ENCODE peak calls at places on chromosomes 7 and 10, in five cellular contexts. Z, E, H, B and X are unnamed samples.

GRCh38 chr10:35690534-35690933 is 48.4 kb upstream of the FZD8 start:
- DNase-seq in Z (no peak), E (no peak), H (no peak), B (no peak), X (no peak)

GRCh38 chr7:44767912-44768662 is 19.4 kb downstream of the ZMIZ2 start:
- DNase-seq in Z (no peak), E (no peak), H (no peak), B (peak), X (peak)

GRCh38 chr7:81407094-81407493 is 362.8 kb downstream of the HGF start:
- DNase-seq in Z (no peak), E (peak), H (peak), B (no peak), X (no peak)

GRCh38 chr10:58322072-58322834 is 12.6 kb upstream of the UBE2D1 start:
- DNase-seq in Z (no peak), E (no peak), H (peak), B (no peak), X (no peak)

GRCh38 chr7:126578338-126578737 is 674.4 kb downstream of the GRM8 start:
- DNase-seq in Z (no peak), E (no peak), H (no peak), B (no peak), X (no peak)

GRCh38 chr7:48139461-48139860 is 31.8 kb upstream of the ABCA13 start:
- DNase-seq in Z (no peak), E (no peak), H (peak), B (no peak), X (no peak)

GRCh38 chr7:140242057-140243031 is 65.6 kb upstream of the KDM7A start:
- DNase-seq in Z (no peak), E (no peak), H (no peak), B (no peak), X (no peak)

GRCh38 chr10:119233123-119233820 is 25.9 kb downstream of the GRK5 start:
- DNase-seq in Z (no peak), E (no peak), H (no peak), B (no peak), X (no peak)

GRCh38 chr10:16943301-16944080 is 126.3 kb upstream of the RSU1 start:
- DNase-seq in Z (no peak), E (no peak), H (no peak), B (no peak), X (no peak)

GRCh38 chr7:37011151-37011890 is 287.0 kb upstream of the AOAH start:
- DNase-seq in Z (no peak), E (no peak), H (no peak), B (no peak), X (no peak)

GRCh38 chr10:58514102-58514472 is 1.4 kb downstream of the BICC1 start:
- DNase-seq in Z (no peak), E (no peak), H (peak), B (no peak), X (no peak)

GRCh38 chr7:22565315-22565811 is 65.4 kb upstream of the STEAP1B start:
- DNase-seq in Z (no peak), E (no peak), H (peak), B (no peak), X (peak)

GRCh38 chr7:36191292-36191920 is 38.4 kb downstream of the EEPD1 start:
- DNase-seq in Z (no peak), E (no peak), H (no peak), B (no peak), X (peak)

GRCh38 chr7:142496545-142496991 is 238.7 kb upstream of the PRSS58 start:
- DNase-seq in Z (no peak), E (peak), H (peak), B (peak), X (peak)

GRCh38 chr7:55366461-55367138 is 1.5 kb downstream of the LANCL2 start:
- DNase-seq in Z (no peak), E (no peak), H (peak), B (peak), X (no peak)

GRCh38 chr10:119502214-119502613 is 40.3 kb downstream of the RGS10 start:
- DNase-seq in Z (peak), E (no peak), H (no peak), B (peak), X (no peak)

GRCh38 chr10:31819393-31819820 is 109.2 kb downstream of the ARHGAP12 start:
- DNase-seq in Z (no peak), E (no peak), H (no peak), B (no peak), X (no peak)

GRCh38 chr7:16369851-16370250 is 51.5 kb downstream of the CRPPA start:
- DNase-seq in Z (no peak), E (no peak), H (no peak), B (no peak), X (no peak)

GRCh38 chr7:42883950-42884349 is 27.9 kb downstream of the C7orf25 start:
- DNase-seq in Z (no peak), E (no peak), H (peak), B (no peak), X (no peak)

GRCh38 chr10:125823663-125824251 is 411 bp downstream of the BCCIP start:
- DNase-seq in Z (no peak), E (no peak), H (peak), B (peak), X (no peak)

GRCh38 chr10:3248526-3249255 is 76.1 kb upstream of the PITRM1 start:
- DNase-seq in Z (no peak), E (peak), H (peak), B (no peak), X (no peak)

GRCh38 chr10:68106656-68107055 is 2.6 kb upstream of the MYPN start:
- DNase-seq in Z (no peak), E (peak), H (peak), B (no peak), X (no peak)

GRCh38 chr10:131694168-131694962 is 206.4 kb upstream of the PPP2R2D start:
- DNase-seq in Z (no peak), E (no peak), H (no peak), B (no peak), X (no peak)